ENCODE peak calls at places on chromosomes 4 and X, in seven cellular contexts. M is Peyer's patch, R is fibroblast of mammary gland, H is tibial artery, J is SK-N-SH, U is astrocyte of the spinal cord, Z is ovary. S is an unnamed sample.

GRCh38 chrX:32874839-32875238 is 336.5 kb downstream of the DMD start:
- DNase-seq in M (no peak), Z (no peak), J (no peak), H (no peak), R (no peak), U (no peak), S (no peak)

GRCh38 chr4:118034061-118034785 is at the start of gene NDST3:
- DNase-seq in Z (no peak), M (no peak), H (peak), U (peak), R (peak), J (peak), S (peak)

GRCh38 chr4:76562161-76562560 is 127.1 kb downstream of the SHROOM3 start:
- DNase-seq in R (peak), H (no peak), U (peak), M (no peak), J (no peak), Z (no peak), S (no peak)

GRCh38 chr4:186473933-186474332 is 81.4 kb downstream of the MTNR1A start:
- DNase-seq in Z (no peak), J (no peak), U (no peak), R (no peak), H (no peak), M (no peak), S (no peak)

GRCh38 chrX:10972731-10973130 is 138.4 kb upstream of the HCCS start:
- DNase-seq in Z (no peak), R (no peak), U (peak), H (no peak), M (no peak), J (no peak), S (peak)

GRCh38 chr4:181006509-181007290 is 1236.5 kb upstream of the TENM3 start:
- DNase-seq in H (no peak), J (no peak), U (peak), R (peak), Z (no peak), M (no peak), S (peak)

GRCh38 chrX:142204522-142205433 is at the start of gene MAGEC2:
- DNase-seq in R (no peak), Z (no peak), J (no peak), U (no peak), H (no peak), M (no peak), S (no peak)

GRCh38 chrX:1435241-1435900 is 17.3 kb downstream of the ASMTL start:
- DNase-seq in U (no peak), J (no peak), R (no peak), Z (peak), M (peak), H (peak), S (no peak)

GRCh38 chr4:28481565-28481964 is 1620.9 kb downstream of the STIM2 start:
- DNase-seq in J (no peak), R (no peak), Z (no peak), H (no peak), M (no peak), U (no peak), S (no peak)

GRCh38 chrX:136202889-136203288 is 48.3 kb downstream of the MAP7D3 start:
- DNase-seq in H (no peak), M (no peak), R (peak), J (no peak), U (no peak), Z (no peak), S (no peak)
- TF ChIP-seq CTCF in H (no peak), M (no peak), R (no peak), J (no peak), U (no peak), Z (no peak), S (no peak)

DNA sequence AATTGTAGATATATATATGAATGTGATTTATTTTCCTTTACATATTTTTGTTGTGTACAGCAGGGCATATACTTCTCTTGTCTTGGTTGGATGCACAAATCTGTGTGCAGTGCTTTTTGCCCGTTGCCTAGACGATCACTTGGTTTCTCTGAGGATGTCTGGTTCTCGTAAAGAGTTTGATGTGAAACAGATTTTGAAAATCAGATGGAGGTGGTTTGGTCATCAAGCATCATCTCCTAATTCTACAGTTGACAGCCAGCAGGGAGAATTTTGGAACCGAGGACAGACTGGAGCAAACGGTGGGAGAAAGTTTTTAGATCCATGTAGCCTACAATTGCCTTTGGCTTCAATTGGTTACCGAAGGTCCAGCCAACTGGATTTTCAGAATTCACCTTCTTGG is 467 bp downstream of the KLHL5 start:
- DNase-seq in M (no peak), R (peak), J (peak), U (peak), Z (no peak), H (no peak), S (no peak)
- H3K4me3 ChIP-seq in M (no peak), R (no peak), J (peak), U (no peak), Z (no peak), H (no peak), S (no peak)

GRCh38 chr4:99405433-99406115 is 29.6 kb downstream of the ADH7 start:
- DNase-seq in U (peak), R (peak), J (peak), H (peak), M (no peak), Z (peak), S (peak)

GRCh38 chr4:99400831-99401230 is 34.3 kb downstream of the ADH7 start:
- DNase-seq in Z (no peak), J (no peak), U (no peak), M (no peak), R (no peak), H (no peak), S (no peak)

GRCh38 chr4:99403380-99404194 is 31.6 kb downstream of the ADH7 start:
- DNase-seq in R (peak), Z (no peak), J (no peak), M (no peak), U (peak), H (no peak), S (no peak)

GRCh38 chr4:99404595-99405287 is 30.4 kb downstream of the ADH7 start:
- DNase-seq in U (peak), M (no peak), R (peak), Z (no peak), H (peak), J (no peak), S (peak)

DNA sequence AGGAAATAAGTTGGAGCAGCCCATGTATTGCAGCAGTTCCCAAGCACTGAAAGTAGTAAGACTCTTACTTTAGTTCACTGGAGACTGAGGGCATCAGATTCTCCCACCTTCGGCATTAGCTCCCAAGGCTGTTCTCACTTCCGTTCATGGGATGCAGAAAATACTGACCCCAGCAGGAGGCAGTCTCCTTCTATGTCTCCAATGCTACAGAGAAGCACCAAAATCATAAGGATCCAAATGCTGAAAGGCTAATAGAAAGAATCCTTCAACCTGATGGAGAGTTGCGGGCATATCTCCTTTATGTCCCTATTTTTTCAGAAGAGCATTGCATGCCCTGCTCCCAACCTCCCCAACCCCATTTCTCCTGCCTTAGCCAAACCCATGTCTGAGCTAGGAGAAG is 32.4 kb downstream of the ADH7 start:
- DNase-seq in U (no peak), J (no peak), M (no peak), H (no peak), Z (no peak), R (no peak), S (no peak)
- TF ChIP-seq CTCF in U (peak), J (no peak), M (no peak), H (no peak), Z (no peak), R (no peak), S (no peak)

GRCh38 chr4:1172971-1173757 is 781 bp upstream of the SPON2 start:
- DNase-seq in H (peak), U (peak), J (peak), R (peak), M (peak), Z (peak), S (no peak)

GRCh38 chr4:1170156-1170804 is 2.1 kb downstream of the SPON2 start:
- DNase-seq in R (no peak), Z (peak), U (no peak), M (no peak), H (no peak), J (no peak), S (no peak)

GRCh38 chr4:1172228-1172851 is at the start of gene SPON2:
- DNase-seq in H (peak), J (peak), Z (peak), M (peak), U (peak), R (peak), S (no peak)

GRCh38 chr4:1170805-1171305 is 1.5 kb downstream of the SPON2 start:
- DNase-seq in J (peak), U (no peak), Z (peak), H (peak), R (no peak), M (no peak), S (no peak)

DNA sequence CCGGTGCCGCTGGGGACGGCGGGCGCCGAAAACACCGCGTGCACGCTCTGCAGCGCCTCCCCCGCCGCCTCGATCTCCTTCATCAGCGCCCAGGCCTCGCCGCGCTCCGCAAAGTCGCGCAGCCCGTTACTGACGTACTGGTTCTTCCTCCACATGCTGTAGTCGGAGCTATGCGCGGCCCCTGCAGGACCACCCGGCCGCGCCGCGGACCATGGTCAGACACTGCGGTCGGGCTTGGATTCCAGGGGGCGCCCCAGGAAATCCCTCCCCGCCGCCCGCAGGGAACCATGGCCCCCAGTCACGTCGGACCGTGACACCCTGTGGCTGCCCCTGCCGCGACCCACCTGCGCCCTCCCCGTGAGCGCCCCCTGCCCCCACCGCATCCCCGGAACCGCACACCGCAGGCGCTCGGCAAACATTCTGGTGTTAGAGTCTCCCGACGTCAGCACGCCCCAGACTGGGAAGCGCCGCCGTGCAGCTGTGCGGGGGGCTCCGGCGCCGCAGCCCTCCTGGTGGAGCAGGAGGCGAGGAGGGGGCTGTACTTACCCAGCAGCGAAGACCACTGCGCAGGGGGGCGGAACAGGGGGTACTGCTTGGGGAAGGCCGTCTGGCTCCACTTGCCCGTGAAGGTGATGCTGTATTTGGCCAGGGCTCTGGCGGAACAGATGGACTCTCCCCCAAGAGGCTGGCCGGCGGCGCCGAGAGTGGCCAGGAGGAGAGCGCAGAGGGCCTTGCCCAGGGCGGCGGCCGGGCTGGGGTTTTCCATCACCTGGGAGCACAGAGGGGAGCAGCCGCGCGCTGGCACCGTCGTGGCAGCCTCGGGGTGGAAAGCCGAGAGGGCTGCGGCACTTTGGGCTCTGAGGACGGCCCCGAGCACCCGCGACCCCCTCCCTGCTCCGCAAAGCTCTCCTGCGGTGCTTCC is 816 bp downstream of the SPON2 start:
- DNase-seq in Z (peak), M (peak), J (peak), H (peak), U (no peak), R (no peak), S (no peak)
- H3K4me3 ChIP-seq in Z (peak), M (peak), J (no peak), H (peak), U (peak), R (peak), S (peak)

GRCh38 chrX:23907106-23907495 is 637 bp downstream of the APOO start:
- DNase-seq in Z (no peak), H (no peak), J (no peak), M (no peak), R (no peak), U (no peak), S (no peak)

GRCh38 chrX:23907496-23908218 is at the start of the genes APOO and CXorf58:
- DNase-seq in Z (peak), U (peak), R (peak), M (peak), H (peak), J (peak), S (peak)

GRCh38 chrX:23911436-23911835 is 3.6 kb downstream of the CXorf58 start:
- DNase-seq in H (no peak), U (no peak), M (no peak), R (no peak), J (no peak), Z (no peak), S (no peak)

GRCh38 chrX:23904096-23904495 is 3.6 kb downstream of the APOO start:
- DNase-seq in R (peak), J (no peak), H (no peak), Z (no peak), M (no peak), U (peak), S (no peak)

DNA sequence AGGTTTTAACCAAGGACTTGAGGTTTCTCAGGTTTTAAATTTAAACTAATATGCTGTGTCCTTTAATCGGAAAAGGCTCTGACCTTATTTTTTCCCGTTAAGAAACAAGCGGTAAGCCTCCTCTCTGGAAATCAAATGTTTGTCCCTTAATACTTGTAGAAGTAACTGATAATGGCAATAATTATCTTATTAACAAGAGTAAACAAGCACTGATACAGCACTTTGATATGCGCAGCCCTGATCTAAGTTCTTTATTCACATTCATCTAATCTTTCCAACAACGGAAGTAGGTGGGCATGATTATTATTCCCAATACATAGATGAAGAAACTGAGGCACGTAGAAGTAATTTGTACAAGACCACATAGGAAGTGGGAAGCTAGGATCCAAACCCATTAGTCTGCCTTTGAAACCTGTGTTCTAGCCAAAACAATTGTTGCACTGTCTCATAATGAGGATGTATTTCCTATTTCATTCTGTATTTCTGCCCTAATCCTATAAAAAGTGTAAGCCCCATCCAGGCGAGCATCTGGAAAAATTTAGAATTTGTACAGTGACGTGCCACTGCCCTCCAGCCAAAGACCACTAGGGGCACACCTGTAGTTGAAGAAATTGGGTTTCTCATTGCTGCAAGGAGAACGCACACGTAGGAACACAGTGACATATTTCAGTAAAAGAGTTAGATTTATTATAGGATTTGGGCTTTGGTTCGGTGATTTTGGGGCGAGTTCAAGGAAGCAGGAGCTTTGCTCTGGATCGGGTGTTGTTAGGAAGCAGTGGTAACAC is 605 bp downstream of the CXorf58 start:
- DNase-seq in J (no peak), H (no peak), R (no peak), Z (no peak), M (no peak), U (no peak), S (no peak)
- TF ChIP-seq CTCF in J (peak), H (no peak), R (peak), Z (no peak), M (no peak), U (peak), S (peak)

DNA sequence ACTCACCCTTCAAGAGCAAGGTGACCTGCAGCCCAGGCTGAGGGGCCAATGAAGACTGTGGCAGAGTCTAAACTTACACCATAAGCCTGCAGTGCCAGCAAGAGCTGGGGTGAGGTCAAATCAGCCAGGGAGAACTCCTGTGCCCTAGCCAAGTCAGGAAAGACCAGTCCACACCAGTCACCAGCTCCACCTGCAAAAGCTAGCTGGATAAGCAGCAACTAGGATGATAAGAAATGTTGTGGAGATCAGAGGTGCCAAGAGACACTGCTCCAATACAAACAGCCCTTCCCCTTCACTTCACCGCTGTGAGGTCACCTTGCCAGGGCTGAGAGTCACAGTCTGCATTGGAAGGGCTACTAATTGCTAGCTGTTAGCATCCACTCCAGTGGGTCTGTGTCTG is 31.3 kb downstream of the NIPAL1 start:
- DNase-seq in M (no peak), U (no peak), H (no peak), J (peak), R (no peak), Z (no peak), S (no peak)
- H3K4me3 ChIP-seq in M (no peak), U (no peak), H (no peak), J (no peak), R (no peak), Z (no peak), S (no peak)

S was measured in astrocyte of the cerebellum.